ENCODE peak calls at places on chromosomes 2 and 18, in eight cellular contexts. T is GM23338, Z is K562, Q is endothelial cell of umbilical vein, G is Panc1, B is HCT116, O is GM12878, A is breast epithelium. Y is an unnamed sample.

GRCh38 chr2:161414385-161415040 is 1.6 kb upstream of the TBR1 start:
- DNase-seq in Z (peak), Q (peak), A (no peak), T (peak), O (no peak), G (no peak), B (no peak), Y (peak)

GRCh38 chr2:220451438-220451837 is 824.0 kb downstream of the SLC4A3 start:
- DNase-seq in B (no peak), T (no peak), Q (no peak), A (no peak), G (no peak), Z (no peak), O (no peak), Y (no peak)

GRCh38 chr2:127675335-127676261 is at the start of gene LIMS2:
- DNase-seq in Q (peak), O (no peak), B (no peak), A (peak), Z (no peak), G (no peak), T (peak), Y (peak)

GRCh38 chr2:95569170-95569569 is 22.6 kb upstream of the TRIM43 start:
- DNase-seq in Q (no peak), T (no peak), G (no peak), A (no peak), O (no peak), Z (no peak), B (no peak), Y (no peak)

GRCh38 chr2:237818066-237818473 is 19.5 kb downstream of the RBM44 start:
- DNase-seq in T (no peak), G (no peak), O (no peak), Q (no peak), A (no peak), B (no peak), Z (no peak), Y (no peak)

GRCh38 chr2:75606851-75607798 is 39.5 kb upstream of the MRPL19 start:
- DNase-seq in B (no peak), Z (no peak), T (no peak), G (no peak), O (no peak), A (no peak), Q (peak), Y (no peak)

GRCh38 chr2:45821558-45822271 is 170.2 kb downstream of the PRKCE start:
- DNase-seq in O (no peak), T (no peak), Z (no peak), Q (no peak), G (no peak), A (peak), B (peak), Y (no peak)

GRCh38 chr2:237061356-237061755 is 24.3 kb upstream of the COPS8 start:
- DNase-seq in Q (no peak), B (no peak), G (no peak), A (no peak), O (no peak), T (no peak), Z (no peak), Y (no peak)

GRCh38 chr2:157777425-157777824 is 98.7 kb downstream of the ACVR1 start:
- DNase-seq in Q (peak), B (peak), G (peak), A (no peak), T (peak), O (no peak), Z (peak), Y (no peak)

GRCh38 chr2:73947412-73948018 is 20.8 kb downstream of the DGUOK start:
- DNase-seq in B (no peak), Q (no peak), T (no peak), Z (no peak), O (no peak), G (no peak), A (no peak), Y (no peak)

GRCh38 chr2:102437122-102437521 is 14.2 kb downstream of the IL18RAP start:
- DNase-seq in Q (no peak), Z (no peak), A (no peak), B (no peak), G (no peak), O (no peak), T (no peak), Y (no peak)

GRCh38 chr2:163800889-163801498 is 65.2 kb upstream of the FIGN start:
- DNase-seq in Z (no peak), G (no peak), T (no peak), Q (no peak), A (no peak), O (no peak), B (no peak), Y (no peak)

GRCh38 chr2:37219046-37219445 is 12.3 kb downstream of the CEBPZ start:
- DNase-seq in O (no peak), T (no peak), A (no peak), Z (no peak), G (no peak), B (no peak), Q (no peak), Y (no peak)

GRCh38 chr2:228048838-228049490 is 132.5 kb downstream of the SPHKAP start:
- DNase-seq in Z (peak), G (peak), B (peak), Q (no peak), O (no peak), T (peak), A (no peak), Y (no peak)

GRCh38 chr2:117693651-117694050 is 120.8 kb upstream of the DDX18 start:
- DNase-seq in A (no peak), T (no peak), Q (no peak), G (no peak), O (no peak), Z (no peak), B (no peak), Y (no peak)

GRCh38 chr2:36456227-36456788 is 100.7 kb downstream of the CRIM1 start:
- DNase-seq in A (no peak), T (no peak), O (no peak), Q (peak), Z (no peak), G (no peak), B (no peak), Y (peak)

GRCh38 chr18:44758821-44759624 is 78.3 kb downstream of the SETBP1 start:
- DNase-seq in Z (no peak), G (no peak), O (peak), B (no peak), A (no peak), Q (no peak), T (no peak), Y (no peak)

GRCh38 chr2:3180082-3180908 is 197.3 kb downstream of the EIPR1 start:
- DNase-seq in A (no peak), B (no peak), Q (peak), G (no peak), O (no peak), T (no peak), Z (no peak), Y (peak)

GRCh38 chr2:112162956-112163355 is 24.8 kb downstream of the FBLN7 start:
- DNase-seq in A (no peak), T (no peak), O (no peak), Q (no peak), B (no peak), Z (no peak), G (no peak), Y (no peak)

GRCh38 chr18:50662177-50662576 is 102.3 kb downstream of the MAPK4 start:
- DNase-seq in O (no peak), T (peak), Z (peak), G (no peak), A (no peak), Q (no peak), B (peak), Y (no peak)

GRCh38 chr2:233307565-233307964 is at the start of gene SAG:
- DNase-seq in O (no peak), B (no peak), A (no peak), Q (no peak), G (no peak), T (no peak), Z (no peak), Y (no peak)

GRCh38 chr2:212227755-212228154 is 310.8 kb downstream of the ERBB4 start:
- DNase-seq in B (peak), Q (peak), A (peak), G (no peak), O (no peak), Z (no peak), T (peak), Y (no peak)

GRCh38 chr18:80037869-80038630 is 3.8 kb downstream of the RBFA start:
- DNase-seq in Q (no peak), Z (no peak), A (no peak), B (no peak), O (no peak), G (no peak), T (no peak), Y (no peak)

GRCh38 chr2:136034629-136035028 is 49.2 kb upstream of the DARS1 start:
- DNase-seq in G (no peak), T (no peak), Z (no peak), A (no peak), Q (no peak), O (no peak), B (no peak), Y (no peak)

GRCh38 chr2:212686285-212686895 is 147.8 kb upstream of the ERBB4 start:
- DNase-seq in A (peak), Z (peak), B (peak), G (peak), O (peak), Q (peak), T (peak), Y (no peak)

GRCh38 chr2:233353101-233353768 is 1.1 kb upstream of the DGKD start:
- DNase-seq in T (no peak), G (no peak), Q (no peak), Z (no peak), O (no peak), A (no peak), B (no peak), Y (peak)

GRCh38 chr2:100427627-100428258 is 10.3 kb upstream of the CHST10 start:
- DNase-seq in G (no peak), Z (peak), O (no peak), Q (peak), T (peak), B (peak), A (peak), Y (no peak)

GRCh38 chr2:134949966-134950708 is 31.5 kb downstream of the CCNT2 start:
- DNase-seq in Q (no peak), T (no peak), B (no peak), O (no peak), A (no peak), Z (no peak), G (no peak), Y (no peak)

GRCh38 chr18:29644276-29644675 is 1398.3 kb downstream of the DSC3 start:
- DNase-seq in G (no peak), B (peak), O (no peak), Z (no peak), A (no peak), Q (no peak), T (no peak), Y (no peak)

GRCh38 chr18:48623468-48624220 is 84.8 kb downstream of the CTIF start:
- DNase-seq in Q (peak), Z (no peak), T (no peak), O (no peak), B (no peak), G (no peak), A (no peak), Y (no peak)

GRCh38 chr2:123495241-123495640 is 529.8 kb upstream of the CNTNAP5 start:
- DNase-seq in G (no peak), A (no peak), Z (no peak), B (no peak), T (no peak), O (no peak), Q (no peak), Y (no peak)

GRCh38 chr2:168090366-168091019 is 156.9 kb downstream of the STK39 start:
- DNase-seq in Q (no peak), B (no peak), A (no peak), T (no peak), G (no peak), O (peak), Z (no peak), Y (no peak)

DNA sequence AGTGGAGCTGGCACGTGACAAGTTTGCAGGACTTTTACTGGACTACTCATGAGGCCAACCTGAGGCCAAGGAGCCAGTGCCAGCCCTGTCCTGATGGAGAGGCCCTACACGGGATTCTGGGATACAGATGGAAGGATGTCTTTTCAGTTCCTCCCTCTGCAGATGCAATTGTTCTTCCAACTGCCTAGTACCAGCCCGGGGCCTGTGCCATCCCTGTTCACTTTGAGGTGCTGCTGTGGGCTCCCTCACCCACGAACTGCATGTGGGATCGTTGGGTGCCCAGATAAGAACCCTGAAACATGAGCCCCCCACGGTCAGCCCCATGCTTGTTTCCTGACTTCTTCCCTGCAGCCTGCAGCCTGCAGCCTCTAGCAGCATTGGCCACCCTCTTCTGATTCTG is 25.3 kb upstream of the LAPTM4A start:
- DNase-seq in B (no peak), Z (no peak), Q (no peak), A (no peak), O (no peak), T (no peak), G (no peak), Y (no peak)
- TF ChIP-seq POLR2AphosphoS5 in B (no peak), Z (no peak), Q (no peak), A (no peak), O (no peak), T (no peak), G (no peak), Y (no peak)

GRCh38 chr2:203861197-203861596 is 6.4 kb upstream of the CTLA4 start:
- DNase-seq in B (no peak), Q (no peak), A (no peak), G (no peak), Z (no peak), O (no peak), T (no peak), Y (no peak)

GRCh38 chr2:203855274-203855673 is 12.3 kb upstream of the CTLA4 start:
- DNase-seq in A (no peak), Q (no peak), O (no peak), B (no peak), G (no peak), T (no peak), Z (no peak), Y (no peak)

GRCh38 chr2:203857656-203858055 is 9.9 kb upstream of the CTLA4 start:
- DNase-seq in G (no peak), Z (no peak), O (no peak), Q (no peak), B (no peak), T (no peak), A (no peak), Y (no peak)

GRCh38 chr2:203859030-203859854 is 8.3 kb upstream of the CTLA4 start:
- DNase-seq in T (no peak), A (no peak), G (no peak), O (no peak), Q (no peak), B (no peak), Z (no peak), Y (no peak)

DNA sequence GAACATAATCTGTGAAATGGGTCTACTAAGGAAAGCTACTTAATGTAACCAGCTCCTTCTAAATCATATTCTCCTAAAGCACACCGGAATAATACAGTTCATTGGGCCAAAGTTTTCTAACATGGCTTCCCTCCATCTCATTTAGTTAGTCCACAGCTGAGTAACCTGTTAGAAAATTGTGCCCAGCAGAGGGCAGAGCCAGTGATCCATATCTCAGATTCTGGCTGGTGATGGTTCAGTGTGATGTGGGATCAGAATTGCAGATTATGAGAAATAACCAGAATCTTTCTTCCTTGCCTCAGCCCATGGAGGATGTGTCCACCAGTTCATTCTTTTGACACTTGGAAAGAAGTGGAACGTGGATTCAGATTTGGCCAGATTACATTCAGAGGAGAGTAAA is 9.4 kb upstream of the CTLA4 start:
- DNase-seq in G (no peak), A (no peak), Z (no peak), O (no peak), Q (no peak), T (peak), B (peak), Y (no peak)
- TF ChIP-seq CTCF in G (peak), A (no peak), Z (no peak), O (no peak), Q (no peak), T (peak), B (no peak), Y (no peak)

DNA sequence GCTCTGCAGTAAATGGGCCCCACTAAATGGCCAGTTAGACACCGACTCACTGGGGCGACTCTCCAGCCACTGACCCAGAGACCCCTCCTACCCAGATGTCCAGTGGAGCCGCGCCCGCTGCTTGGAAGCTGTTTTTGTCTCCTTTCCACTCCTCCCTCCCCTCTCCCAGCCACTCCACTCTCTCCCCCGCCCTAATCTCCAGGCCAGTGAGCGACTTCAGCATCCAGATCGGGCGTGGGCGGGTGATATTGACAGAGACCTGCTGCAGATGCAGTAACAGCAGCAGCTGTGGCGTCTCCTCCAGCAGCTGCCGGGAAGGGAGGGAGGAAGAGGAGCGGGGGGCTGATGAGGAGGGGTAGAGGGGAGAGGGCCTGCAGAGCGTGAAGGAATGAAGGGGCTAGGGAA is at the start of gene SCN7A:
- DNase-seq in B (no peak), A (peak), Q (no peak), G (no peak), T (peak), Z (peak), O (no peak), Y (peak)
- TF ChIP-seq POLR2AphosphoS5 in B (no peak), A (no peak), Q (no peak), G (no peak), T (no peak), Z (no peak), O (no peak), Y (peak)

DNA sequence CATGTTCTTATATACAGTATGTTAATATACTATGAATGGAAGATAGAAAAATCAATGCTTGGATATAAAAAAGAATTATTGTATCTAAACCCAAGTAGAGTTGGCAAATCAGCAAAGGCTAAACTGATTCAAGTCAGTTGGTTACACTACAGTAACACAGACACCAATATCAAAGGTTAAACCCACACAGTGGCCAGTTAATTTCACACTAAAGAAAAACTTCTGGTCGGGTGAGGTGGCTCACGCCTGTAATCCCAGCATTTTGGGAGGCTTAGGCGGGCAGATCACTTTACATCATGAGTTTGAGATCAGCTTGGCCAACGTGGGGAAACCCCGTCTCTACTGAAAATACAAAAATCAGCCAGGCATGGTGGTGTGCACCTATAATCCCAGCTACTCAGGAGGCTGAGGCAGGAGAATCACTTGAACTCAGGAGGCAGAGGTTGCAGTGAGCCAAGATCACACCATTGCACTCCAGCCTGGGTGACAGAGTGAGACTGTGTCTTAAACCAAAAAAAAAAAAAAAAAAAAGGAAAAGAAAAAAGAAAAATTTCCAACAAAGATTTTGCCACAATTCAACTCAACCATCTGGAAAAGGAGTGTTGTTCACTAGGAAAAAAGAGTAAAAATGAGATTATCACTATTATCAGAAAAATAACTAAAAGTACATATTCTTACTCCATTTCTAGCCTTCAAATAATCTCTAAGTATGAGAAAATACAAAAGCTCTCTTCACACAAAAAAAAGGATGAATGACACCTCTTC is 8.9 kb downstream of the FBXO11 start:
- DNase-seq in G (no peak), B (no peak), A (no peak), Z (no peak), O (no peak), T (no peak), Q (no peak), Y (no peak)
- TF ChIP-seq CTCF in G (no peak), B (no peak), A (no peak), Z (no peak), O (no peak), T (no peak), Q (no peak), Y (no peak)

GRCh38 chr2:33104052-33104623 is 157.4 kb downstream of the LTBP1 start:
- DNase-seq in T (no peak), G (no peak), Z (no peak), A (no peak), B (peak), O (no peak), Q (peak), Y (no peak)

GRCh38 chr2:33094303-33094702 is 147.6 kb downstream of the LTBP1 start:
- DNase-seq in Q (no peak), Z (no peak), B (no peak), O (no peak), A (no peak), T (no peak), G (no peak), Y (no peak)

GRCh38 chr2:33104726-33105125 is 158.0 kb downstream of the LTBP1 start:
- DNase-seq in O (no peak), T (peak), Z (peak), G (no peak), A (no peak), Q (peak), B (peak), Y (no peak)

DNA sequence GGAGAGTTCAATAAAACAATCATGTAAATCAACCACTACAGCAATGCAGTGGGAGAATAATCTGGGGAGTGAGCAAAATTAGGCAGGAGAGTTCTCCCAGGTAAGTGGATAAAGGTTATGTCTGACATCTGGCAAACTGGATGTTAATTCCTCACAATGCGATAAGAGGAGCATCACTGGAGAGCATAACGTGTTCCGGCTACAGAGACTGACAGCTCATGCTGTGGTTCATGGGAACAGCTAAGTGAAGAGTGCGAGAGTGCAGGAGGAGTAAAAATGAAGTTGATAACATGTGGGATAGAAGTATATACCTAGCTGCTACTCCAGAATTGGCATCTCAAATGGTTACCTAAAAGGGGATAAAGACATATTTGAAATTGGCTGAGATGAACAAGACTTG is 153.2 kb downstream of the LTBP1 start:
- DNase-seq in Q (no peak), O (no peak), G (no peak), B (no peak), A (no peak), Z (no peak), T (no peak), Y (no peak)
- TF ChIP-seq POLR2AphosphoS5 in Q (no peak), O (no peak), G (no peak), B (no peak), A (no peak), Z (no peak), T (no peak), Y (no peak)

Y was measured in spleen.